ENCODE peak calls at places on chromosomes 7 and 10, in eight cellular contexts. One of them, this sample, is unnamed.

GRCh38 chr10:52332815-52333214 is 18.7 kb downstream of the DKK1 start:
- DNase-seq in Panc1: no peak
- DNase-seq in lower lobe of right lung: no peak
- DNase-seq in brain microvascular endothelial cell: no peak
- DNase-seq in CD8-positive, alpha-beta T cell: no peak
- DNase-seq in PC-3: peak
- DNase-seq in A549: no peak
- DNase-seq in IMR-90: no peak
- DNase-seq in this sample: no peak

GRCh38 chr7:98211676-98212531 is 665 bp downstream of the BHLHA15 start:
- DNase-seq in Panc1: no peak
- DNase-seq in lower lobe of right lung: peak
- DNase-seq in brain microvascular endothelial cell: no peak
- DNase-seq in CD8-positive, alpha-beta T cell: no peak
- DNase-seq in PC-3: no peak
- DNase-seq in A549: no peak
- DNase-seq in IMR-90: no peak
- DNase-seq in this sample: no peak

GRCh38 chr7:93551063-93551895 is 23.2 kb downstream of the CALCR start:
- DNase-seq in Panc1: peak
- DNase-seq in lower lobe of right lung: no peak
- DNase-seq in brain microvascular endothelial cell: peak
- DNase-seq in CD8-positive, alpha-beta T cell: no peak
- DNase-seq in PC-3: peak
- DNase-seq in A549: peak
- DNase-seq in IMR-90: peak
- DNase-seq in this sample: no peak

GRCh38 chr7:34093276-34093675 is 187.9 kb downstream of the BMPER start:
- DNase-seq in Panc1: no peak
- DNase-seq in lower lobe of right lung: no peak
- DNase-seq in brain microvascular endothelial cell: no peak
- DNase-seq in CD8-positive, alpha-beta T cell: no peak
- DNase-seq in PC-3: no peak
- DNase-seq in A549: no peak
- DNase-seq in IMR-90: no peak
- DNase-seq in this sample: no peak

GRCh38 chr10:84293574-84294016 is 34.8 kb upstream of the CCSER2 start:
- DNase-seq in Panc1: no peak
- DNase-seq in lower lobe of right lung: no peak
- DNase-seq in brain microvascular endothelial cell: no peak
- DNase-seq in CD8-positive, alpha-beta T cell: no peak
- DNase-seq in PC-3: no peak
- DNase-seq in A549: no peak
- DNase-seq in IMR-90: peak
- DNase-seq in this sample: peak

GRCh38 chr7:100827330-100828226 is at the start of gene EPHB4:
- DNase-seq in Panc1: no peak
- DNase-seq in lower lobe of right lung: peak
- DNase-seq in brain microvascular endothelial cell: peak
- DNase-seq in CD8-positive, alpha-beta T cell: no peak
- DNase-seq in PC-3: peak
- DNase-seq in A549: peak
- DNase-seq in IMR-90: peak
- DNase-seq in this sample: no peak

GRCh38 chr10:99743841-99744240 is 11.8 kb downstream of the CUTC start:
- DNase-seq in Panc1: no peak
- DNase-seq in lower lobe of right lung: no peak
- DNase-seq in brain microvascular endothelial cell: no peak
- DNase-seq in CD8-positive, alpha-beta T cell: no peak
- DNase-seq in PC-3: peak
- DNase-seq in A549: no peak
- DNase-seq in IMR-90: no peak
- DNase-seq in this sample: no peak

GRCh38 chr7:28348631-28349030 is 63.7 kb upstream of the CREB5 start:
- DNase-seq in Panc1: no peak
- DNase-seq in lower lobe of right lung: no peak
- DNase-seq in brain microvascular endothelial cell: no peak
- DNase-seq in CD8-positive, alpha-beta T cell: no peak
- DNase-seq in PC-3: peak
- DNase-seq in A549: no peak
- DNase-seq in IMR-90: no peak
- DNase-seq in this sample: no peak

GRCh38 chr7:150879345-150879744 is 27.0 kb downstream of the AOC1 start:
- DNase-seq in Panc1: no peak
- DNase-seq in lower lobe of right lung: no peak
- DNase-seq in brain microvascular endothelial cell: peak
- DNase-seq in CD8-positive, alpha-beta T cell: no peak
- DNase-seq in PC-3: peak
- DNase-seq in A549: no peak
- DNase-seq in IMR-90: no peak
- DNase-seq in this sample: no peak

GRCh38 chr7:4820968-4821471 is 40.8 kb downstream of the PAPOLB start:
- DNase-seq in Panc1: no peak
- DNase-seq in lower lobe of right lung: peak
- DNase-seq in brain microvascular endothelial cell: no peak
- DNase-seq in CD8-positive, alpha-beta T cell: no peak
- DNase-seq in PC-3: no peak
- DNase-seq in A549: no peak
- DNase-seq in IMR-90: no peak
- DNase-seq in this sample: no peak

GRCh38 chr10:31031666-31032514 is at the start of gene ZNF438:
- DNase-seq in Panc1: peak
- DNase-seq in lower lobe of right lung: peak
- DNase-seq in brain microvascular endothelial cell: peak
- DNase-seq in CD8-positive, alpha-beta T cell: peak
- DNase-seq in PC-3: peak
- DNase-seq in A549: peak
- DNase-seq in IMR-90: peak
- DNase-seq in this sample: peak
- TF ChIP-seq CTCF in Panc1: peak
- TF ChIP-seq CTCF in lower lobe of right lung: peak
- TF ChIP-seq CTCF in brain microvascular endothelial cell: peak
- TF ChIP-seq CTCF in CD8-positive, alpha-beta T cell: peak
- TF ChIP-seq CTCF in PC-3: peak
- TF ChIP-seq CTCF in A549: peak
- TF ChIP-seq CTCF in IMR-90: peak
- TF ChIP-seq CTCF in this sample: peak

GRCh38 chr10:102865620-102866019 is 3.6 kb upstream of the AS3MT start:
- DNase-seq in Panc1: no peak
- DNase-seq in lower lobe of right lung: no peak
- DNase-seq in brain microvascular endothelial cell: no peak
- DNase-seq in CD8-positive, alpha-beta T cell: no peak
- DNase-seq in PC-3: no peak
- DNase-seq in A549: no peak
- DNase-seq in IMR-90: no peak
- DNase-seq in this sample: no peak

GRCh38 chr10:102868976-102869289 is 337 bp upstream of the AS3MT start:
- DNase-seq in Panc1: no peak
- DNase-seq in lower lobe of right lung: no peak
- DNase-seq in brain microvascular endothelial cell: no peak
- DNase-seq in CD8-positive, alpha-beta T cell: no peak
- DNase-seq in PC-3: no peak
- DNase-seq in A549: no peak
- DNase-seq in IMR-90: no peak
- DNase-seq in this sample: no peak

GRCh38 chr10:102869290-102870198 is at the start of gene AS3MT:
- DNase-seq in Panc1: no peak
- DNase-seq in lower lobe of right lung: no peak
- DNase-seq in brain microvascular endothelial cell: no peak
- DNase-seq in CD8-positive, alpha-beta T cell: no peak
- DNase-seq in PC-3: peak
- DNase-seq in A549: peak
- DNase-seq in IMR-90: no peak
- DNase-seq in this sample: no peak

GRCh38 chr10:102870221-102870620 is 951 bp downstream of the AS3MT start:
- DNase-seq in Panc1: no peak
- DNase-seq in lower lobe of right lung: no peak
- DNase-seq in brain microvascular endothelial cell: no peak
- DNase-seq in CD8-positive, alpha-beta T cell: no peak
- DNase-seq in PC-3: no peak
- DNase-seq in A549: no peak
- DNase-seq in IMR-90: no peak
- DNase-seq in this sample: no peak
- H3K27ac ChIP-seq in Panc1: no peak
- H3K27ac ChIP-seq in lower lobe of right lung: no peak
- H3K27ac ChIP-seq in brain microvascular endothelial cell: no peak
- H3K27ac ChIP-seq in CD8-positive, alpha-beta T cell: no peak
- H3K27ac ChIP-seq in PC-3: no peak
- H3K27ac ChIP-seq in A549: peak
- H3K27ac ChIP-seq in IMR-90: no peak
- H3K27ac ChIP-seq in this sample: no peak

DNA sequence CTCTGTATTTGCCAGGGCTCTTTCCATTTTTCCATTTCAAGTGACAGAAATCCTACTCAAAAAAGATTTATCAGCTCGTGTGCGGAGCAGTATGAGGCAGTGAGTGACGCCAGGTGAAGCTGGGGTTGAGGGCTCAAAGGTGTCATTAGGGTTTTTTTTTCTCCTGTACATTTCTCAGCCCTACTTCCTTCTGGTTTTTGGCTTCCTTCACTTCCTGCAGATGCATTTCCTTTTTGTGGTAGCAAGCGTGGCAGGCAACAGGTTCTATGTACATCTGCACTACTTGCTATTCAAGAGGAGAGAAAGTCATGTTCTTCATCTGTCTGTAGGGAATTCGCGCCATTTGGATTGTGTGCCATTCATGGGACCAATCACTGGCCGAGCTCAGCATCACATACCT is 52.8 kb upstream of the AOAH start:
- DNase-seq in Panc1: no peak
- DNase-seq in lower lobe of right lung: no peak
- DNase-seq in brain microvascular endothelial cell: no peak
- DNase-seq in CD8-positive, alpha-beta T cell: peak
- DNase-seq in PC-3: no peak
- DNase-seq in A549: no peak
- DNase-seq in IMR-90: no peak
- DNase-seq in this sample: no peak
- H3K4me3 ChIP-seq in Panc1: no peak
- H3K4me3 ChIP-seq in lower lobe of right lung: no peak
- H3K4me3 ChIP-seq in brain microvascular endothelial cell: no peak
- H3K4me3 ChIP-seq in CD8-positive, alpha-beta T cell: peak
- H3K4me3 ChIP-seq in PC-3: no peak
- H3K4me3 ChIP-seq in A549: no peak
- H3K4me3 ChIP-seq in IMR-90: no peak
- H3K4me3 ChIP-seq in this sample: no peak

DNA sequence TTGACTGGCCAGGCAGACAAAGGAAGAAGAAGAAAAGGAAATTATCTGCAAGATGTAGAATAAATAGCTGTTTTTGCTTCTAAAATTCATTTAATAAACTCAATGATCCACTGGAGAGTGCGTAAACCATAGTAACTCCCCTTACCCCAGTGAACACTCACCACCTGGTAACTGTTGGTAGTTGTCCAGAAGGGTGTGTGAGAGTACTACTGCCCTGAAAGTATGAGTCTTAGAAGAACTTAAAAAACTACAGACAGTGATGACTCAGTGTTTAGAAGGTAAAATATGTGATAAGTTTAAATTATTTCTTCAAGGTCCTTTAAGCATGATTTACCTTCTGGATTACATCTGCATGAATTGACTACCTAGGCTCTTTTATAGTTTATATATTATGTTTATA is 53.0 kb upstream of the SEMA3A start:
- DNase-seq in Panc1: no peak
- DNase-seq in lower lobe of right lung: no peak
- DNase-seq in brain microvascular endothelial cell: peak
- DNase-seq in CD8-positive, alpha-beta T cell: no peak
- DNase-seq in PC-3: peak
- DNase-seq in A549: no peak
- DNase-seq in IMR-90: peak
- DNase-seq in this sample: no peak
- TF ChIP-seq CTCF in Panc1: no peak
- TF ChIP-seq CTCF in lower lobe of right lung: no peak
- TF ChIP-seq CTCF in brain microvascular endothelial cell: peak
- TF ChIP-seq CTCF in CD8-positive, alpha-beta T cell: no peak
- TF ChIP-seq CTCF in PC-3: peak
- TF ChIP-seq CTCF in A549: no peak
- TF ChIP-seq CTCF in IMR-90: peak
- TF ChIP-seq CTCF in this sample: no peak

DNA sequence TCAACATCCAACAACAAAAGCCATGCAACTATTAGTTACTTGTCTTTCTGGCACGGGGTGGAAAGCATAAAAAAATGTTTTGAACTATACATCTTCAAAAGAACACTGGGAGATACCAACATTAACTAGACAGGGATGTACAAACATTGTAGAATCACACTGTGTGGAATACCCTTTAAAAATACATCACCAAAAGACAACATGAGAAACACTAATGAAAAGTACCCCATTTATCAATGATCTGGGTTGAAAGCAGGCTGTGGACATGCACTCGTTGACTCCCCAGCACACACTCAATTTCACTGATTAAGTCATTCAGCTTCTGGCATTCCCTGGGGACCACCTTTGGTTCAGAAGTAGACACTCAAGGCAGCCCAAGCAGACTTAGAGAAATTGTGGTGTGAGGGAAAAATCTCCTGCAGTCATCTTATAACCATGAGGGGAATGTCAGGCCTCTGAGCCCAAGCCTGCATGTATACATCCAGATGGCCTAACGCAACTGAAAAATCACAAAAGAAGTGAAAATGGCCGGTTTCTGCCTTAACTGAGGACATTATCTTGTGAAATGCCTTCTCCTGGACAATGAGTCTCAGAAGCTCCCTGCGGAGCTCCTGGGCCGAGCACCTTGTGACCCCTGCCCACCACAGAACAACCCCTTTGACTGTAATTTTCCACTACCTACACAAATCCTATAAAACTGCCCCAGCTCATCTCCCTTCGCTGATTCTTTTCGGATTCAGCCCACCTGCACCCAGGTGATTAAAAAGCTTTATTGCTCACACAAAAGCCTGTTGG is 53.0 kb downstream of the CACUL1 start:
- DNase-seq in Panc1: no peak
- DNase-seq in lower lobe of right lung: no peak
- DNase-seq in brain microvascular endothelial cell: peak
- DNase-seq in CD8-positive, alpha-beta T cell: no peak
- DNase-seq in PC-3: no peak
- DNase-seq in A549: no peak
- DNase-seq in IMR-90: peak
- DNase-seq in this sample: no peak
- H3K27ac ChIP-seq in Panc1: no peak
- H3K27ac ChIP-seq in lower lobe of right lung: no peak
- H3K27ac ChIP-seq in brain microvascular endothelial cell: no peak
- H3K27ac ChIP-seq in CD8-positive, alpha-beta T cell: no peak
- H3K27ac ChIP-seq in PC-3: no peak
- H3K27ac ChIP-seq in A549: no peak
- H3K27ac ChIP-seq in IMR-90: no peak
- H3K27ac ChIP-seq in this sample: no peak

DNA sequence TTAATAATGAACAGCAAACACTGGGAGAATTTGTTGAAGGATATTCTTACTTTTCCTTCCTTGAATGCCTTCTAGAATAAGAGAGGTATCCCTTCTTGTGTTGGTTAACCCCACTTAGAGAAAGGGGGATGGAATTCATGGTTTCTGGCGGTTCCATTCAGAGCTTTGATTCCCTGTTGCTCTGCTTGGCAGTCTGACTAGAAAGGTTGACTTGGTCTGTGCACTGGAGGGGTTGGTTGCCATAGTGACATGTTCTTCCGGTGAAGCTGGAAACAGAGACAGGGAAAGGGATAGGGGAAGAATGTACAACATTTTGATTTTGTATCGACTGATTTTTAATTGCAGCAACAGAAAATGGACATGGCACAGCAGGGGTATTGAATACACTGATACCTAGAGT is 2.5 kb downstream of the TMEM178B start:
- DNase-seq in Panc1: no peak
- DNase-seq in lower lobe of right lung: no peak
- DNase-seq in brain microvascular endothelial cell: no peak
- DNase-seq in CD8-positive, alpha-beta T cell: no peak
- DNase-seq in PC-3: no peak
- DNase-seq in A549: no peak
- DNase-seq in IMR-90: no peak
- DNase-seq in this sample: peak
- H3K4me3 ChIP-seq in Panc1: no peak
- H3K4me3 ChIP-seq in lower lobe of right lung: no peak
- H3K4me3 ChIP-seq in brain microvascular endothelial cell: no peak
- H3K4me3 ChIP-seq in CD8-positive, alpha-beta T cell: no peak
- H3K4me3 ChIP-seq in PC-3: no peak
- H3K4me3 ChIP-seq in A549: no peak
- H3K4me3 ChIP-seq in IMR-90: no peak
- H3K4me3 ChIP-seq in this sample: peak

This sample was measured in dorsolateral prefrontal cortex.